ENCODE peak calls at places on chromosomes 7 and 10, in eight cellular contexts. One of them, this sample, is unnamed.

GRCh38 chr10:1183746-1184145 is 127.6 kb downstream of the WDR37 start:
- DNase-seq in upper lobe of left lung: no peak
- DNase-seq in heart left ventricle: no peak
- DNase-seq in AG09309: no peak
- DNase-seq in hepatocyte: no peak
- DNase-seq in left ventricle myocardium inferior: no peak
- DNase-seq in fibroblast of mammary gland: no peak
- DNase-seq in right lobe of liver: no peak
- DNase-seq in this sample: no peak

GRCh38 chr10:71074176-71074755 is 138.1 kb upstream of the UNC5B start:
- DNase-seq in upper lobe of left lung: no peak
- DNase-seq in heart left ventricle: no peak
- DNase-seq in AG09309: no peak
- DNase-seq in hepatocyte: no peak
- DNase-seq in left ventricle myocardium inferior: no peak
- DNase-seq in fibroblast of mammary gland: no peak
- DNase-seq in right lobe of liver: no peak
- DNase-seq in this sample: peak; percentile 52

GRCh38 chr7:34236839-34237492 is 331.6 kb downstream of the BMPER start:
- DNase-seq in upper lobe of left lung: no peak
- DNase-seq in heart left ventricle: no peak
- DNase-seq in AG09309: no peak
- DNase-seq in hepatocyte: no peak
- DNase-seq in left ventricle myocardium inferior: no peak
- DNase-seq in fibroblast of mammary gland: no peak
- DNase-seq in right lobe of liver: no peak
- DNase-seq in this sample: no peak

GRCh38 chr10:89092439-89092838 is 101.8 kb downstream of the FAS start:
- DNase-seq in upper lobe of left lung: no peak
- DNase-seq in heart left ventricle: no peak
- DNase-seq in AG09309: no peak
- DNase-seq in hepatocyte: no peak
- DNase-seq in left ventricle myocardium inferior: no peak
- DNase-seq in fibroblast of mammary gland: no peak
- DNase-seq in right lobe of liver: no peak
- DNase-seq in this sample: no peak

GRCh38 chr7:104207348-104207730 is 474 bp downstream of the ORC5 start:
- DNase-seq in upper lobe of left lung: no peak
- DNase-seq in heart left ventricle: no peak
- DNase-seq in AG09309: no peak
- DNase-seq in hepatocyte: no peak
- DNase-seq in left ventricle myocardium inferior: no peak
- DNase-seq in fibroblast of mammary gland: peak; percentile 28
- DNase-seq in right lobe of liver: no peak
- DNase-seq in this sample: peak; percentile 19

GRCh38 chr10:19048479-19048878 is at the start of gene MALRD1:
- DNase-seq in upper lobe of left lung: no peak
- DNase-seq in heart left ventricle: no peak
- DNase-seq in AG09309: no peak
- DNase-seq in hepatocyte: no peak
- DNase-seq in left ventricle myocardium inferior: no peak
- DNase-seq in fibroblast of mammary gland: no peak
- DNase-seq in right lobe of liver: no peak
- DNase-seq in this sample: no peak

GRCh38 chr7:4724648-4725013 is 42.5 kb downstream of the FOXK1 start:
- DNase-seq in upper lobe of left lung: no peak
- DNase-seq in heart left ventricle: no peak
- DNase-seq in AG09309: no peak
- DNase-seq in hepatocyte: no peak
- DNase-seq in left ventricle myocardium inferior: no peak
- DNase-seq in fibroblast of mammary gland: peak; percentile 59
- DNase-seq in right lobe of liver: no peak
- DNase-seq in this sample: no peak

GRCh38 chr10:79298403-79299244 is 48.6 kb upstream of the PPIF start:
- DNase-seq in upper lobe of left lung: peak; percentile 77
- DNase-seq in heart left ventricle: no peak
- DNase-seq in AG09309: peak; percentile 89
- DNase-seq in hepatocyte: peak; percentile 85
- DNase-seq in left ventricle myocardium inferior: no peak
- DNase-seq in fibroblast of mammary gland: peak; percentile 98
- DNase-seq in right lobe of liver: no peak
- DNase-seq in this sample: peak; percentile 97

GRCh38 chr7:130065500-130066152 is 4.7 kb upstream of the KLHDC10 start:
- DNase-seq in upper lobe of left lung: no peak
- DNase-seq in heart left ventricle: no peak
- DNase-seq in AG09309: no peak
- DNase-seq in hepatocyte: no peak
- DNase-seq in left ventricle myocardium inferior: no peak
- DNase-seq in fibroblast of mammary gland: peak; percentile 54
- DNase-seq in right lobe of liver: peak; percentile 86
- DNase-seq in this sample: no peak

GRCh38 chr10:17216217-17216900 is 11.7 kb upstream of the VIM start:
- DNase-seq in upper lobe of left lung: peak; percentile 63
- DNase-seq in heart left ventricle: no peak
- DNase-seq in AG09309: peak; percentile 99
- DNase-seq in hepatocyte: peak; percentile 51
- DNase-seq in left ventricle myocardium inferior: no peak
- DNase-seq in fibroblast of mammary gland: peak; percentile 99
- DNase-seq in right lobe of liver: no peak
- DNase-seq in this sample: peak; percentile 93

GRCh38 chr7:157616931-157617330 is 280.1 kb downstream of the DNAJB6 start:
- DNase-seq in upper lobe of left lung: peak; percentile 49
- DNase-seq in heart left ventricle: no peak
- DNase-seq in AG09309: no peak
- DNase-seq in hepatocyte: no peak
- DNase-seq in left ventricle myocardium inferior: no peak
- DNase-seq in fibroblast of mammary gland: no peak
- DNase-seq in right lobe of liver: no peak
- DNase-seq in this sample: no peak

GRCh38 chr10:113126506-113127192 is 176.6 kb downstream of the TCF7L2 start:
- DNase-seq in upper lobe of left lung: peak; percentile 95
- DNase-seq in heart left ventricle: peak; percentile 79
- DNase-seq in AG09309: no peak
- DNase-seq in hepatocyte: peak; percentile 90
- DNase-seq in left ventricle myocardium inferior: peak; percentile 74
- DNase-seq in fibroblast of mammary gland: peak; percentile 74
- DNase-seq in right lobe of liver: peak; percentile 76
- DNase-seq in this sample: peak; percentile 82

GRCh38 chr7:155987681-155988080 is 175.4 kb upstream of the SHH start:
- DNase-seq in upper lobe of left lung: no peak
- DNase-seq in heart left ventricle: no peak
- DNase-seq in AG09309: no peak
- DNase-seq in hepatocyte: no peak
- DNase-seq in left ventricle myocardium inferior: no peak
- DNase-seq in fibroblast of mammary gland: no peak
- DNase-seq in right lobe of liver: no peak
- DNase-seq in this sample: no peak

GRCh38 chr7:148540041-148540738 is 50.4 kb upstream of the C7orf33 start:
- DNase-seq in upper lobe of left lung: no peak
- DNase-seq in heart left ventricle: peak; percentile 69
- DNase-seq in AG09309: no peak
- DNase-seq in hepatocyte: peak; percentile 31
- DNase-seq in left ventricle myocardium inferior: peak; percentile 65
- DNase-seq in fibroblast of mammary gland: peak; percentile 90
- DNase-seq in right lobe of liver: peak; percentile 52
- DNase-seq in this sample: peak; percentile 74

GRCh38 chr7:139526578-139527544 is 3.4 kb downstream of the CLEC2L start:
- DNase-seq in upper lobe of left lung: no peak
- DNase-seq in heart left ventricle: no peak
- DNase-seq in AG09309: peak; percentile 89
- DNase-seq in hepatocyte: peak; percentile 60
- DNase-seq in left ventricle myocardium inferior: no peak
- DNase-seq in fibroblast of mammary gland: peak; percentile 92
- DNase-seq in right lobe of liver: no peak
- DNase-seq in this sample: peak; percentile 9

GRCh38 chr7:76424413-76425111 is at the start of gene ZP3:
- DNase-seq in upper lobe of left lung: no peak
- DNase-seq in heart left ventricle: no peak
- DNase-seq in AG09309: no peak
- DNase-seq in hepatocyte: no peak
- DNase-seq in left ventricle myocardium inferior: no peak
- DNase-seq in fibroblast of mammary gland: no peak
- DNase-seq in right lobe of liver: no peak
- DNase-seq in this sample: no peak

GRCh38 chr10:110168601-110169481 is 38.6 kb upstream of the MXI1 start:
- DNase-seq in upper lobe of left lung: no peak
- DNase-seq in heart left ventricle: no peak
- DNase-seq in AG09309: no peak
- DNase-seq in hepatocyte: peak; percentile 53
- DNase-seq in left ventricle myocardium inferior: no peak
- DNase-seq in fibroblast of mammary gland: no peak
- DNase-seq in right lobe of liver: no peak
- DNase-seq in this sample: no peak

GRCh38 chr7:1809601-1810258 is 139.7 kb downstream of the ELFN1 start:
- DNase-seq in upper lobe of left lung: peak; percentile 78
- DNase-seq in heart left ventricle: no peak
- DNase-seq in AG09309: no peak
- DNase-seq in hepatocyte: no peak
- DNase-seq in left ventricle myocardium inferior: no peak
- DNase-seq in fibroblast of mammary gland: no peak
- DNase-seq in right lobe of liver: no peak
- DNase-seq in this sample: no peak

GRCh38 chr10:117178190-117178589 is 19.1 kb upstream of the KCNK18 start:
- DNase-seq in upper lobe of left lung: no peak
- DNase-seq in heart left ventricle: no peak
- DNase-seq in AG09309: no peak
- DNase-seq in hepatocyte: no peak
- DNase-seq in left ventricle myocardium inferior: no peak
- DNase-seq in fibroblast of mammary gland: no peak
- DNase-seq in right lobe of liver: no peak
- DNase-seq in this sample: no peak

GRCh38 chr10:47165168-47165710 is 134.8 kb upstream of the GDF10 start:
- DNase-seq in upper lobe of left lung: no peak
- DNase-seq in heart left ventricle: no peak
- DNase-seq in AG09309: no peak
- DNase-seq in hepatocyte: no peak
- DNase-seq in left ventricle myocardium inferior: no peak
- DNase-seq in fibroblast of mammary gland: no peak
- DNase-seq in right lobe of liver: no peak
- DNase-seq in this sample: no peak
- H3K4me3 ChIP-seq in upper lobe of left lung: no peak overlapping the region
- H3K4me3 ChIP-seq in heart left ventricle: no peak overlapping the region
- H3K4me3 ChIP-seq in AG09309: no peak overlapping the region
- H3K4me3 ChIP-seq in hepatocyte: no peak overlapping the region
- H3K4me3 ChIP-seq in left ventricle myocardium inferior: peak overlapping the region; percentile 48
- H3K4me3 ChIP-seq in fibroblast of mammary gland: no peak overlapping the region
- H3K4me3 ChIP-seq in right lobe of liver: no peak overlapping the region
- H3K4me3 ChIP-seq in this sample: no peak overlapping the region

DNA sequence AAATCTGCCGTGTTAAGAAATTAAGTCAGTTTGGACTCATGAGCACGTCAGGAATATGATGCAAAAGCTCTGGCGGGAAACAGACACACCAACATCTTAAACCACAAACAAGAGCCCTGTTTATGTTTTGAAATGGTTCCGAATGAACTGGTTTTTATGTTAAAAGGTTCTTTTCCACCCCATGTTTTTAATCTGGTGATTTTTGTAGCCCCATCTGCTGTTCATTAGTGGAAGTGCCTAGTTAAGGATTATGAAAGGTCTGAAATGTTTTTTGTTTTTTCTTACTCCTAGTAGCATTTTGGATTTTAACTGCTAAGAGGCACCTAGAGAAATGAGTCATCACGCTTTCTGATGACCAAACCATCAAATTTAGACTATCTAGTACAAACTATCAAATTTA is 404.1 kb upstream of the MKI67 start:
- DNase-seq in upper lobe of left lung: no peak
- DNase-seq in heart left ventricle: no peak
- DNase-seq in AG09309: no peak
- DNase-seq in hepatocyte: peak; percentile 26
- DNase-seq in left ventricle myocardium inferior: no peak
- DNase-seq in fibroblast of mammary gland: peak; percentile 10
- DNase-seq in right lobe of liver: no peak
- DNase-seq in this sample: no peak
- TF ChIP-seq CTCF in upper lobe of left lung: no peak
- TF ChIP-seq CTCF in heart left ventricle: peak; percentile 42
- TF ChIP-seq CTCF in AG09309: peak; percentile 13
- TF ChIP-seq CTCF in hepatocyte: peak; percentile 77
- TF ChIP-seq CTCF in left ventricle myocardium inferior: peak; percentile 74
- TF ChIP-seq CTCF in fibroblast of mammary gland: peak; percentile 43
- TF ChIP-seq CTCF in right lobe of liver: peak; percentile 62
- TF ChIP-seq CTCF in this sample: no peak

GRCh38 chr10:124739119-124739921 is 4.9 kb downstream of the FAM53B start:
- DNase-seq in upper lobe of left lung: no peak
- DNase-seq in heart left ventricle: no peak
- DNase-seq in AG09309: no peak
- DNase-seq in hepatocyte: peak; percentile 29
- DNase-seq in left ventricle myocardium inferior: no peak
- DNase-seq in fibroblast of mammary gland: no peak
- DNase-seq in right lobe of liver: no peak
- DNase-seq in this sample: no peak
- H3K4me3 ChIP-seq in upper lobe of left lung: no peak overlapping the region
- H3K4me3 ChIP-seq in heart left ventricle: no peak overlapping the region
- H3K4me3 ChIP-seq in AG09309: no peak overlapping the region
- H3K4me3 ChIP-seq in hepatocyte: no peak overlapping the region
- H3K4me3 ChIP-seq in left ventricle myocardium inferior: no peak overlapping the region
- H3K4me3 ChIP-seq in fibroblast of mammary gland: no peak overlapping the region
- H3K4me3 ChIP-seq in right lobe of liver: no peak overlapping the region
- H3K4me3 ChIP-seq in this sample: no peak overlapping the region

GRCh38 chr7:105851064-105851463 is 25.3 kb downstream of the ATXN7L1 start:
- DNase-seq in upper lobe of left lung: no peak
- DNase-seq in heart left ventricle: no peak
- DNase-seq in AG09309: no peak
- DNase-seq in hepatocyte: no peak
- DNase-seq in left ventricle myocardium inferior: no peak
- DNase-seq in fibroblast of mammary gland: no peak
- DNase-seq in right lobe of liver: no peak
- DNase-seq in this sample: no peak

GRCh38 chr7:105857009-105857952 is 19.1 kb downstream of the ATXN7L1 start:
- DNase-seq in upper lobe of left lung: no peak
- DNase-seq in heart left ventricle: no peak
- DNase-seq in AG09309: no peak
- DNase-seq in hepatocyte: no peak
- DNase-seq in left ventricle myocardium inferior: no peak
- DNase-seq in fibroblast of mammary gland: no peak
- DNase-seq in right lobe of liver: no peak
- DNase-seq in this sample: no peak

GRCh38 chr7:105854516-105854915 is 21.9 kb downstream of the ATXN7L1 start:
- DNase-seq in upper lobe of left lung: no peak
- DNase-seq in heart left ventricle: no peak
- DNase-seq in AG09309: no peak
- DNase-seq in hepatocyte: no peak
- DNase-seq in left ventricle myocardium inferior: no peak
- DNase-seq in fibroblast of mammary gland: no peak
- DNase-seq in right lobe of liver: no peak
- DNase-seq in this sample: no peak

GRCh38 chr7:105849122-105849855 is 27.1 kb downstream of the ATXN7L1 start:
- DNase-seq in upper lobe of left lung: no peak
- DNase-seq in heart left ventricle: no peak
- DNase-seq in AG09309: no peak
- DNase-seq in hepatocyte: no peak
- DNase-seq in left ventricle myocardium inferior: no peak
- DNase-seq in fibroblast of mammary gland: peak; percentile 15
- DNase-seq in right lobe of liver: no peak
- DNase-seq in this sample: peak; percentile 68

DNA sequence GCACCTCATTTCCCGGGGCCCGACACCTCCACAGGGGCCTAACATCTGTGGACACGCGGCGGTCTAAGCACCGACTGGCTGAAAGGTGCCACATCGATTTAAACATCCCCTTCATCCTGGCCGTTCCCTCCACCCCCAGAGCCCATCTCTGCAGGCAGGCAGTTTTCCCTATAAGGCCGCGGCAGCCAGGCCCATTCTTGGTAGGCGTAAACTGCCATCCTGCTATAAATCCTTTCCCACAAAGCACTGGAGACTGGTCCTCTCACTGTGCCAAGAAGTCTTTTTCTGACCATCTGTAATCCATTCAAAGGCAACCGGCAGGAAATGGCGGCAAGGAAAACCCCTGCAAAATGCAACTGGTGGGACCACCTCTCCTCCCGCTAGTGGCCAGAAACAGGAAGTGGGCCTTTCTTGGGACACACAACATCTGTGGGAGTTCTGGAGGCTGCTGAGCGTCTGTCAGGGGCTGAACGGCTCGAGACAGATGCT is 22.4 kb downstream of the ATXN7L1 start:
- DNase-seq in upper lobe of left lung: no peak
- DNase-seq in heart left ventricle: peak; percentile 30
- DNase-seq in AG09309: no peak
- DNase-seq in hepatocyte: peak; percentile 35
- DNase-seq in left ventricle myocardium inferior: no peak
- DNase-seq in fibroblast of mammary gland: peak; percentile 52
- DNase-seq in right lobe of liver: no peak
- DNase-seq in this sample: no peak
- TF ChIP-seq CTCF in upper lobe of left lung: no peak
- TF ChIP-seq CTCF in heart left ventricle: no peak
- TF ChIP-seq CTCF in AG09309: peak; percentile 21
- TF ChIP-seq CTCF in hepatocyte: no peak
- TF ChIP-seq CTCF in left ventricle myocardium inferior: no peak
- TF ChIP-seq CTCF in fibroblast of mammary gland: no peak
- TF ChIP-seq CTCF in right lobe of liver: no peak
- TF ChIP-seq CTCF in this sample: no peak